ENCODE peak calls at places on chromosomes 4 and X, in five cellular contexts. C, F, S, J and A are unnamed samples.

GRCh38 chr4:28682872-28683271 is 1822.2 kb downstream of the STIM2 start:
- DNase-seq in C (no peak), F (no peak), S (no peak), J (no peak), A (no peak)

GRCh38 chrX:40314070-40314469 is 216.3 kb upstream of the BCOR start:
- DNase-seq in C (no peak), F (no peak), S (no peak), J (no peak), A (no peak)

GRCh38 chr4:83197555-83198235 is 83.2 kb upstream of the PLAC8 start:
- DNase-seq in C (no peak), F (no peak), S (no peak), J (no peak), A (no peak)

GRCh38 chrX:111095974-111096870 is at the start of gene PAK3:
- DNase-seq in C (peak; percentile 54), F (peak; percentile 8), S (peak; percentile 83), J (peak; percentile 64), A (no peak)

GRCh38 chr4:164350086-164350485 is 403.8 kb upstream of the SMIM31 start:
- DNase-seq in C (no peak), F (no peak), S (no peak), J (peak; percentile 17), A (no peak)

GRCh38 chr4:6324999-6325790 is 55.5 kb downstream of the WFS1 start:
- DNase-seq in C (no peak), F (no peak), S (no peak), J (no peak), A (no peak)

GRCh38 chr4:4960574-4960973 is 58.7 kb downstream of the CYTL1 start:
- DNase-seq in C (no peak), F (no peak), S (no peak), J (no peak), A (no peak)

GRCh38 chr4:40702800-40703151 is 47.0 kb upstream of the NSUN7 start:
- DNase-seq in C (no peak), F (no peak), S (no peak), J (no peak), A (no peak)

GRCh38 chrX:46927718-46928117 is 15.5 kb downstream of the JADE3 start:
- DNase-seq in C (no peak), F (no peak), S (no peak), J (no peak), A (no peak)

GRCh38 chr4:103915224-103915869 is 195.6 kb upstream of the TACR3 start:
- DNase-seq in C (no peak), F (no peak), S (no peak), J (no peak), A (no peak)
- H3K4me3 ChIP-seq in C (no peak overlapping the region), F (no peak overlapping the region), S (no peak overlapping the region), J (no peak overlapping the region), A (no peak overlapping the region)

GRCh38 chr4:146029939-146030710 is 91.5 kb upstream of the ZNF827 start:
- DNase-seq in C (no peak), F (no peak), S (no peak), J (no peak), A (no peak)

GRCh38 chr4:146032234-146032860 is 93.7 kb upstream of the ZNF827 start:
- DNase-seq in C (no peak), F (no peak), S (no peak), J (no peak), A (no peak)

GRCh38 chr4:146029147-146029546 is 90.5 kb upstream of the ZNF827 start:
- DNase-seq in C (no peak), F (no peak), S (no peak), J (no peak), A (peak; percentile 33)

GRCh38 chr4:146033149-146033548 is 94.5 kb upstream of the ZNF827 start:
- DNase-seq in C (no peak), F (no peak), S (no peak), J (no peak), A (no peak)
- H3K4me3 ChIP-seq in C (no peak overlapping the region), F (no peak overlapping the region), S (no peak overlapping the region), J (no peak overlapping the region), A (no peak overlapping the region)

GRCh38 chr4:73409978-73410588 is 6.0 kb downstream of the ALB start:
- DNase-seq in C (no peak), F (no peak), S (no peak), J (no peak), A (no peak)
- H3K4me3 ChIP-seq in C (no peak overlapping the region), F (no peak overlapping the region), S (no peak overlapping the region), J (no peak overlapping the region), A (no peak overlapping the region)

DNA sequence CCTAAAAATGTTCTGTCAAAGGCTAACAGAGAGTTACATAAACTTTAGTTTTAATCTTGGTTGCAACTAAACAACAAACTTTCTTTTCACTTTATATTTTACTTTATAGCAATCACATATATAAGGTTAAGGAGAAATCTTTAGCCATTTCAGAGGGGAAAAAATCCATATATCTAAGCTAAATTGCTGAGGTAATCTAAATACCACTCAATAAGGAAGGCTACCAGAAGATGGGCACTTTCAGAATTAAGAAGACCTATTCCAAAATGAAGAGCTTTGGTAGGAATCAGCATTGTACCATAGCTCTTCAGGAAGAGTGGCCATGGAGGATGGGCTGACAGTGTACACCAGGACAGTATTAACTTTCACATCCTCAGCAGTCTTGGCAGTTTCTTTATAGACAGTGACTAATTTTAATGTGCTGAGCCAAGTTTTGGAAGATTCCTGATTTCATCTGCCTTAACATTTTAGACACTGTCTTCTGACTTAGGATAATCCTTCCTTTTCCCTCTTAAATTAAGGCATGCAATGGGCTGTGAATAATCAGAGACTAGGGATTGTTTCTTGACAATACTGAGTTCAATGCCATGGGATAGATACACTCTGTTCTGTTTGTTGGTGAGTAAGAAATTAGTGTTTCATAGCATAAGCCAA is 7.1 kb downstream of the FAT4 start:
- DNase-seq in C (no peak), F (peak; percentile 48), S (no peak), J (peak; percentile 61), A (no peak)
- H3K4me3 ChIP-seq in C (no peak overlapping the region), F (peak overlapping the region; percentile 33), S (peak overlapping the region; percentile 16), J (peak overlapping the region; percentile 33), A (peak overlapping the region; percentile 21)

DNA sequence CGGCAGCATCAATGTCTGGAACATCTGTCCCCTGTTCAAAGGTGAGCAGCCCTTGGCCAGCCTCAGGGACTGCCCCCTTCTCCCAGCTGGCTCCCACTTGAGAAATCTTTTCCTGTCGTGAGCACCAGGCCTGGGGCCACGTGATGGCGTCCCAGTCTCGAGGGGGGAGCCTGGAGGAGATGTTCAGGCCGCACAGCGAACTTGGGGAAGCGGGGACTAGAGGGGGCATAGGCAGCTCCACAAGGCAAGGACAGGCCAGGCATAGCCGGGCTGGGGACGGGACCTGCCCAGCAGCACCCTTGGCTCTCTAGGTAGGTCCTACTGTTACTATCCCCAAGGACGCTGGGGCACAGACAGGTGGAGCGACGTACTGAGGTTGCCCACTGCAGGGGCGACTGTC is 2.7 kb downstream of the SLC6A8 start:
- DNase-seq in C (no peak), F (no peak), S (no peak), J (no peak), A (no peak)
- H3K4me3 ChIP-seq in C (no peak overlapping the region), F (no peak overlapping the region), S (no peak overlapping the region), J (no peak overlapping the region), A (no peak overlapping the region)

GRCh38 chr4:88320174-88320779 is 35.9 kb upstream of the PPM1K start:
- DNase-seq in C (peak; percentile 1), F (no peak), S (no peak), J (no peak), A (no peak)

GRCh38 chr4:88315460-88316017 is 31.2 kb upstream of the PPM1K start:
- DNase-seq in C (no peak), F (no peak), S (no peak), J (no peak), A (no peak)

GRCh38 chr4:88318751-88319350 is 34.5 kb upstream of the PPM1K start:
- DNase-seq in C (no peak), F (no peak), S (no peak), J (no peak), A (no peak)

GRCh38 chr4:88320780-88321373 is 36.5 kb upstream of the PPM1K start:
- DNase-seq in C (peak; percentile 24), F (no peak), S (no peak), J (no peak), A (no peak)
- H3K4me3 ChIP-seq in C (peak overlapping the region; percentile 17), F (no peak overlapping the region), S (no peak overlapping the region), J (peak overlapping the region; percentile 16), A (no peak overlapping the region)